ENCODE peak calls at places on chromosomes 13 and 19, in four cellular contexts. A is PC-3, P is AG10803, D is activated B cell treated with CpG ODN at 0.5 μM for 24 hours. M is an unnamed sample.

GRCh38 chr19:38079926-38080380 is 144.1 kb downstream of the DPF1 start:
- DNase-seq in A (peak; percentile 86), D (no peak), P (peak; percentile 89), M (no peak)

GRCh38 chr13:40490086-40490723 is 176.2 kb downstream of the FOXO1 start:
- DNase-seq in A (no peak), P (no peak), D (no peak), M (no peak)

GRCh38 chr19:40284501-40285352 is at the start of gene AKT2:
- DNase-seq in A (no peak), D (peak; percentile 82), P (peak; percentile 38), M (peak; percentile 63)

GRCh38 chr19:8333771-8334457 is 9.1 kb downstream of the KANK3 start:
- DNase-seq in A (no peak), P (no peak), D (no peak), M (no peak)

GRCh38 chr13:78657699-78658629 is 991 bp downstream of the OBI1 start:
- DNase-seq in P (peak; percentile 11), A (peak; percentile 38), D (no peak), M (no peak)

GRCh38 chr19:53355739-53356138 is 9.8 kb upstream of the ZNF525 start:
- DNase-seq in D (no peak), A (no peak), P (no peak), M (no peak)

GRCh38 chr19:13153627-13154240 is 3.5 kb downstream of the IER2 start:
- DNase-seq in D (peak; percentile 49), A (peak; percentile 35), P (peak; percentile 49), M (no peak)

GRCh38 chr13:47135800-47136658 is 239.2 kb upstream of the HTR2A start:
- DNase-seq in D (no peak), A (no peak), P (no peak), M (no peak)

GRCh38 chr13:112901951-112902651 is 66.9 kb upstream of the MCF2L start:
- DNase-seq in D (no peak), P (no peak), A (no peak), M (no peak)

GRCh38 chr19:55867101-55867500 is 30.8 kb downstream of the NLRP4 start:
- DNase-seq in A (no peak), P (no peak), D (no peak), M (no peak)

GRCh38 chr19:4454952-4455738 is 2.4 kb downstream of the UBXN6 start:
- DNase-seq in A (no peak), P (peak; percentile 70), D (no peak), M (no peak)

GRCh38 chr19:5603626-5604025 is 18.9 kb downstream of the SAFB2 start:
- DNase-seq in P (no peak), A (no peak), D (no peak), M (no peak)

GRCh38 chr19:43315851-43316250 is 37.6 kb upstream of the CD177 start:
- DNase-seq in D (no peak), A (no peak), P (no peak), M (no peak)

GRCh38 chr19:31096047-31096446 is 253.2 kb downstream of the TSHZ3 start:
- DNase-seq in P (no peak), D (no peak), A (no peak), M (no peak)

GRCh38 chr13:51518847-51519246 is 65.4 kb upstream of the WDFY2 start:
- DNase-seq in D (no peak), P (peak; percentile 55), A (peak; percentile 72), M (no peak)

GRCh38 chr13:99131410-99131809 is 69.2 kb upstream of the UBAC2 start:
- DNase-seq in D (no peak), P (no peak), A (no peak), M (no peak)

GRCh38 chr19:1061987-1062386 is 5.0 kb upstream of the ARHGAP45 start:
- DNase-seq in A (no peak), D (no peak), P (no peak), M (no peak)

GRCh38 chr13:25860862-25861261 is 191.0 kb downstream of the SHISA2 start:
- DNase-seq in A (peak; percentile 87), D (no peak), P (peak; percentile 6), M (no peak)

GRCh38 chr19:28523619-28524018 is 689.3 kb downstream of the UQCRFS1 start:
- DNase-seq in P (no peak), A (no peak), D (no peak), M (no peak)

GRCh38 chr13:50685491-50685890 is 158.0 kb downstream of the DLEU7 start:
- DNase-seq in D (no peak), P (peak; percentile 46), A (peak; percentile 30), M (no peak)

GRCh38 chr13:99659234-99659633 is 158.0 kb downstream of the TM9SF2 start:
- DNase-seq in P (no peak), A (no peak), D (no peak), M (no peak)

GRCh38 chr19:8363803-8364771 is at the start of gene ANGPTL4:
- DNase-seq in P (peak; percentile 74), A (peak; percentile 79), D (no peak), M (peak; percentile 76)

GRCh38 chr19:3335431-3336350 is 30.7 kb upstream of the NFIC start:
- DNase-seq in P (peak; percentile 65), D (no peak), A (peak; percentile 20), M (no peak)

GRCh38 chr19:12790628-12791344 is 500 bp upstream of the JUNB start:
- DNase-seq in A (peak; percentile 26), D (no peak), P (no peak), M (no peak)

GRCh38 chr19:33412617-33413425 is 39.3 kb downstream of the CEBPG start:
- DNase-seq in P (no peak), A (no peak), D (no peak), M (no peak)

GRCh38 chr13:74575729-74576125 is 441.5 kb upstream of the KLF12 start:
- DNase-seq in A (peak; percentile 49), P (peak; percentile 46), D (no peak), M (no peak)

GRCh38 chr13:99605417-99606321 is 104.4 kb downstream of the TM9SF2 start:
- DNase-seq in A (peak; percentile 24), D (peak; percentile 46), P (peak; percentile 22), M (no peak)

GRCh38 chr19:19083413-19084178 is 19.8 kb downstream of the SLC25A42 start:
- DNase-seq in D (no peak), P (no peak), A (no peak), M (no peak)

GRCh38 chr19:5664515-5664914 is 15.8 kb downstream of the MICOS13 start:
- DNase-seq in D (no peak), A (no peak), P (no peak), M (no peak)

GRCh38 chr19:18506545-18506944 is 15.3 kb downstream of the ELL start:
- DNase-seq in P (no peak), A (no peak), D (no peak), M (no peak)

GRCh38 chr19:56946164-56946563 is 105.6 kb upstream of the PEG3 start:
- DNase-seq in A (no peak), P (no peak), D (no peak), M (no peak)

GRCh38 chr19:5593245-5593962 is 25.7 kb upstream of the TINCR start:
- DNase-seq in P (no peak), A (no peak), D (no peak), M (no peak)

GRCh38 chr13:99332456-99332855 is 25.3 kb upstream of the GPR183 start:
- DNase-seq in P (no peak), A (no peak), D (no peak), M (no peak)

GRCh38 chr13:83265279-83265678 is 617.0 kb downstream of the SLITRK1 start:
- DNase-seq in P (no peak), A (no peak), D (no peak), M (no peak)

M was measured in GOT3.